ENCODE peak calls at places on chromosomes 16 and 17, in ten cellular contexts. N is NCI-H2171 treated with DMSO at 0.1 percent for 48 hours, U is left ventricle myocardium inferior, G is adipocyte, L is HAP-1, H is EL, M is Daoy, X is GM12865, E is brain pericyte, S is sciatic nerve. Y is an unnamed sample.

GRCh38 chr17:8467527-8467926 is 31.8 kb downstream of the NDEL1 start:
- DNase-seq in N (no peak), U (no peak), G (no peak), L (no peak), H (no peak), M (no peak), X (no peak), E (no peak), S (no peak), Y (no peak)

GRCh38 chr17:74605361-74605760 is 13.3 kb upstream of the CD300LD start:
- DNase-seq in N (no peak), U (peak; percentile 62), G (peak; percentile 89), L (no peak), H (peak; percentile 82), M (peak; percentile 89), X (no peak), E (no peak), S (no peak), Y (no peak)

GRCh38 chr16:57914244-57915173 is 56.4 kb downstream of the CNGB1 start:
- DNase-seq in N (no peak), U (no peak), G (no peak), L (no peak), H (no peak), M (no peak), X (no peak), E (no peak), S (no peak), Y (no peak)

GRCh38 chr17:83200231-83200699 is 120.9 kb downstream of the METRNL start:
- DNase-seq in N (no peak), U (peak; percentile 76), G (no peak), L (no peak), H (peak; percentile 71), M (peak; percentile 50), X (peak; percentile 39), E (no peak), S (peak; percentile 81), Y (no peak)

GRCh38 chr17:40190197-40191021 is 13.1 kb downstream of the RAPGEFL1 start:
- DNase-seq in N (no peak), U (no peak), G (no peak), L (no peak), H (peak; percentile 29), M (peak; percentile 35), X (peak; percentile 26), E (no peak), S (no peak), Y (peak; percentile 64)

GRCh38 chr16:14057878-14058382 is 13.2 kb upstream of the MRTFB start:
- DNase-seq in N (no peak), U (no peak), G (no peak), L (no peak), H (no peak), M (peak; percentile 41), X (no peak), E (peak; percentile 55), S (no peak), Y (no peak)

GRCh38 chr17:63705657-63706056 is 5.7 kb upstream of the LIMD2 start:
- DNase-seq in N (no peak), U (no peak), G (no peak), L (no peak), H (no peak), M (no peak), X (no peak), E (no peak), S (no peak), Y (peak; percentile 28)

GRCh38 chr17:57468932-57469775 is 212.8 kb downstream of the MSI2 start:
- DNase-seq in N (no peak), U (no peak), G (no peak), L (no peak), H (no peak), M (no peak), X (peak; percentile 60), E (no peak), S (no peak), Y (no peak)

GRCh38 chr17:50120475-50121253 is 9.3 kb downstream of the SAMD14 start:
- DNase-seq in N (no peak), U (no peak), G (no peak), L (no peak), H (no peak), M (no peak), X (no peak), E (no peak), S (no peak), Y (no peak)

GRCh38 chr16:2487903-2488531 is 13.1 kb downstream of the TBC1D24 start:
- DNase-seq in N (no peak), U (no peak), G (no peak), L (no peak), H (no peak), M (no peak), X (no peak), E (no peak), S (no peak), Y (no peak)